ENCODE peak calls at places on chromosomes 6 and 20, in nine cellular contexts. K is ACHN, X is H4, U is LHCN-M2, L is T-cell, Y is left ventricle myocardium inferior, C is right atrium auricular region, J is Ammon's horn, F is Peyer's patch. H is an unnamed sample.

GRCh38 chr20:50729925-50730764 is 1.2 kb upstream of the PARD6B start:
- DNase-seq in K (no peak), X (no peak), U (no peak), L (no peak), Y (no peak), C (peak; percentile 56), J (no peak), F (no peak), H (no peak)

GRCh38 chr20:38789503-38790209 is 15.8 kb upstream of the PPP1R16B start:
- DNase-seq in K (no peak), X (no peak), U (peak; percentile 62), L (no peak), Y (no peak), C (no peak), J (no peak), F (no peak), H (no peak)

GRCh38 chr20:23449400-23449799 is 3.3 kb downstream of the CST11 start:
- DNase-seq in K (no peak), X (no peak), U (no peak), L (no peak), Y (no peak), C (no peak), J (no peak), F (no peak), H (no peak)

GRCh38 chr6:127489248-127489647 is 29.9 kb downstream of the MTCL3 start:
- DNase-seq in K (no peak), X (no peak), U (no peak), L (no peak), Y (no peak), C (no peak), J (no peak), F (no peak), H (no peak)

GRCh38 chr20:19699132-19699971 is 58.7 kb upstream of the RIN2 start:
- DNase-seq in K (peak; percentile 2), X (peak; percentile 70), U (peak; percentile 97), L (no peak), Y (no peak), C (no peak), J (no peak), F (no peak), H (no peak)

GRCh38 chr6:152948150-152948768 is 34.6 kb downstream of the FBXO5 start:
- DNase-seq in K (peak; percentile 49), X (peak; percentile 23), U (peak; percentile 47), L (no peak), Y (no peak), C (no peak), J (peak; percentile 73), F (no peak), H (no peak)

GRCh38 chr6:70636589-70636988 is 31.1 kb upstream of the SMAP1 start:
- DNase-seq in K (no peak), X (no peak), U (no peak), L (no peak), Y (no peak), C (no peak), J (no peak), F (no peak), H (no peak)

GRCh38 chr6:21587182-21587924 is 6.2 kb upstream of the SOX4 start:
- DNase-seq in K (peak; percentile 65), X (peak; percentile 51), U (peak; percentile 64), L (peak; percentile 3), Y (peak; percentile 61), C (peak; percentile 64), J (peak; percentile 58), F (peak; percentile 69), H (peak; percentile 62)

GRCh38 chr6:35371494-35372262 is 29.3 kb downstream of the PPARD start:
- DNase-seq in K (no peak), X (no peak), U (no peak), L (no peak), Y (no peak), C (no peak), J (no peak), F (peak; percentile 66), H (no peak)

GRCh38 chr20:32079655-32080109 is 27.6 kb downstream of the HCK start:
- DNase-seq in K (no peak), X (no peak), U (no peak), L (no peak), Y (no peak), C (no peak), J (no peak), F (no peak), H (no peak)

GRCh38 chr20:47586648-47587306 is 85.1 kb downstream of the NCOA3 start:
- DNase-seq in K (no peak), X (no peak), U (no peak), L (no peak), Y (no peak), C (no peak), J (no peak), F (no peak), H (no peak)

GRCh38 chr20:54078296-54078695 is 7.9 kb upstream of the BCAS1 start:
- DNase-seq in K (no peak), X (no peak), U (no peak), L (no peak), Y (no peak), C (no peak), J (no peak), F (peak; percentile 54), H (no peak)

GRCh38 chr6:42260424-42260888 is 42.8 kb upstream of the MRPS10 start:
- DNase-seq in K (no peak), X (no peak), U (peak; percentile 10), L (no peak), Y (no peak), C (no peak), J (no peak), F (peak; percentile 44), H (no peak)

H was measured in right lobe of liver.